ENCODE peak calls at places on chromosomes 2 and 18, in four cellular contexts. C is GM12878, K is A549, D is HepG2. N is an unnamed sample.

GRCh38 chr2:185466915-185467314 is 271.7 kb upstream of the FSIP2 start:
- ATAC-seq in C (peak; percentile 52), K (no peak), D (no peak), N (no peak)

GRCh38 chr2:67290451-67290991 is 106.6 kb upstream of the ETAA1 start:
- ATAC-seq in C (peak; percentile 35), K (peak; percentile 75), D (no peak), N (no peak)

GRCh38 chr2:226273440-226273839 is 526.2 kb downstream of the IRS1 start:
- ATAC-seq in C (no peak), K (no peak), D (no peak), N (no peak)

GRCh38 chr2:190860985-190861721 is 19.5 kb upstream of the GLS start:
- ATAC-seq in C (no peak), K (no peak), D (no peak), N (no peak)

GRCh38 chr2:133780099-133780996 is 212.1 kb upstream of the NCKAP5 start:
- ATAC-seq in C (peak; percentile 74), K (peak; percentile 90), D (peak; percentile 83), N (no peak)

GRCh38 chr18:63216497-63216896 is 103.1 kb downstream of the BCL2 start:
- ATAC-seq in C (peak; percentile 24), K (no peak), D (no peak), N (no peak)

GRCh38 chr2:84874381-84875212 is 6.3 kb downstream of the TRABD2A start:
- ATAC-seq in C (no peak), K (no peak), D (no peak), N (no peak)

GRCh38 chr2:238294046-238294392 is 5.6 kb upstream of the PER2 start:
- ATAC-seq in C (no peak), K (no peak), D (no peak), N (no peak)

GRCh38 chr2:9558948-9559381 is 3.3 kb upstream of the ADAM17 start:
- ATAC-seq in C (peak; percentile 8), K (no peak), D (no peak), N (no peak)

GRCh38 chr2:24815171-24815570 is 21.9 kb downstream of the CENPO start:
- ATAC-seq in C (no peak), K (no peak), D (no peak), N (no peak)

GRCh38 chr2:102141915-102142828 is at the start of gene IL1R1:
- ATAC-seq in C (no peak), K (peak; percentile 94), D (peak; percentile 90), N (peak; percentile 95)

GRCh38 chr18:48833701-48834394 is 116.9 kb downstream of the SMAD7 start:
- ATAC-seq in C (peak; percentile 85), K (no peak), D (no peak), N (no peak)

GRCh38 chr2:225691711-225692110 is 292.2 kb downstream of the NYAP2 start:
- ATAC-seq in C (no peak), K (no peak), D (no peak), N (no peak)

GRCh38 chr2:239498576-239498975 is 97.8 kb upstream of the HDAC4 start:
- ATAC-seq in C (no peak), K (no peak), D (no peak), N (peak; percentile 8)

GRCh38 chr18:62523631-62524442 is 1.0 kb downstream of the ZCCHC2 start:
- ATAC-seq in C (peak; percentile 11), K (peak; percentile 1), D (no peak), N (no peak)

GRCh38 chr2:157761520-157761919 is 114.6 kb downstream of the ACVR1 start:
- ATAC-seq in C (no peak), K (no peak), D (no peak), N (no peak)

GRCh38 chr2:67923696-67924095 is 139.1 kb downstream of the C1D start:
- ATAC-seq in C (no peak), K (no peak), D (no peak), N (no peak)

GRCh38 chr2:10989151-10989550 is 77.4 kb downstream of the KCNF1 start:
- ATAC-seq in C (no peak), K (no peak), D (no peak), N (no peak)

GRCh38 chr2:172438741-172439508 is 11.5 kb downstream of the ITGA6 start:
- ATAC-seq in C (no peak), K (peak; percentile 78), D (no peak), N (no peak)

GRCh38 chr2:69165079-69165478 is 152.1 kb downstream of the ANTXR1 start:
- ATAC-seq in C (no peak), K (no peak), D (no peak), N (no peak)

GRCh38 chr2:69163556-69163955 is 150.6 kb downstream of the ANTXR1 start:
- ATAC-seq in C (no peak), K (no peak), D (no peak), N (no peak)

GRCh38 chr2:69163109-69163508 is 150.1 kb downstream of the ANTXR1 start:
- ATAC-seq in C (peak; percentile 74), K (peak; percentile 86), D (no peak), N (peak; percentile 85)

GRCh38 chr2:69166465-69166811 is 153.5 kb downstream of the ANTXR1 start:
- ATAC-seq in C (no peak), K (no peak), D (peak; percentile 12), N (no peak)

DNA sequence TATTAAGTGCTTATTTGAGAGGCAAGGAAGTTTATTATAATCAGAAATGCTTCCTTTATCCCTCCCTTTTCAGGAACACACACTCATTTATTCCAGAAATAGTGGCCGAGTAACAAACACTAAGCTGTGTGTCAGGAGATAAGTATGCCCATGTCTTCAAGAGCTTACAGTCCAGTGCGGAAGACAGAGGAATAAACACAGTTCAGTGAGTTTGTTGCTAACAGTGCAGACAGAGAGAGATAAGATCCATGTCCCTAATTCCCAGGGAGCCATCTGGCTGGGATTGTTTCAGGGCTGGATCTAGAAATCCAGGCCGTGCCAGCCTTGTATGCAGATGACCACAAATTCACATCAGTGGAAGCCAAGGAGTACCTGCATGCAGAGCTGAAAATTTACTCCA is 151.4 kb downstream of the ANTXR1 start:
- ATAC-seq in C (no peak), K (no peak), D (no peak), N (no peak)
- H3K27ac ChIP-seq in C (no peak overlapping the region), K (peak overlapping the region; percentile 74), D (no peak overlapping the region), N (peak overlapping the region; percentile 35)

GRCh38 chr2:70888925-70889715 is 46.6 kb upstream of the ATP6V1B1 start:
- ATAC-seq in C (no peak), K (no peak), D (peak; percentile 54), N (peak; percentile 16)
- TF ChIP-seq POLR2A in C (no peak), K (no peak), D (no peak), N (no peak)

GRCh38 chr2:219616550-219616949 is 10.9 kb upstream of the SLC4A3 start:
- ATAC-seq in C (no peak), K (no peak), D (no peak), N (no peak)
- H3K27ac ChIP-seq in C (no peak overlapping the region), K (no peak overlapping the region), D (no peak overlapping the region), N (no peak overlapping the region)

DNA sequence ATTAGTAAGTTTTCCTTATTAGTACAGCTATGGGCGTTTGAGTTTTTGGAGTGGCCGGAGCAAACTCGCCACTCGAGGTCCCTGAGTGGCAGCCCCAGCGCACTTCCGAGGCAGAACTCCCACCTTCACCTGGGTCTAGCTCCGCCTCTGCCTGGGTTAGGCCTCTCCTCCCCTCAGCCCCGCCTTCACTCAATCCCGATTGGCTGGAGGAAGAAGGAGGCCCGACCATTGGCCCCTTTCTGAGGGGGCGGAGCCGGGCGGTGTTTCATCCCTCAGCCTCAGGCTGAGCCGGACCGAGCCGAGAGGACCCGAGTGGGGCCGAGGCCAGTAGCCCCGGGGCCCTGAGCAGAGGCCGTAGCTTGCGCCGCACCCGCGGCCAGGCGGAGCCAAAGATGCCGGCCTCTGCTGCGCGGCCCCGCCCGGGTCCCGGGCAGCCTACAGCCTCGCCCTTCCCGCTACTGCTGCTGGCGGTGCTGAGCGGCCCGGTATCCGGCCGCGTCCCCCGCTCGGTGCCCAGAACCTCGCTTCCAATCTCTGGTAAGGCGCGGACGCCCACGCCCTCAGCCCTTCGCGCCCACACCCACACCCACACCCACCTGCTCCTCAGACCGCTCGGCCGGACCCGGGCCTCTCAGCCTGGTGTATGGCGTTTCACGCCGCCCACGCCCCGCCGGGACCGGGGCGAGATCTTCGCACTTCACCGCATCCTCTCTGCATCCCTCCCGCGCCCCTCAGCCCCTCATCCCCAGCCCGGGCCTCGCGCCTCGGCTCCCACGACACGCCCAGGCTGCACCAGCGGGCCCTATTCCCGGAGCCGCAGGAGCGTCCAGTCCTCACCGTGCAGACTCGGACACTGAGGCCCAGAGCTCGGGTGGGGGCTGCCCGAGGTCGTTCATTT is at the start of gene SEMA4F:
- ATAC-seq in C (peak; percentile 99), K (peak; percentile 100), D (peak; percentile 99), N (peak; percentile 100)
- TF ChIP-seq POLR2A in C (peak; percentile 62), K (peak; percentile 84), D (peak; percentile 28), N (peak; percentile 52)

DNA sequence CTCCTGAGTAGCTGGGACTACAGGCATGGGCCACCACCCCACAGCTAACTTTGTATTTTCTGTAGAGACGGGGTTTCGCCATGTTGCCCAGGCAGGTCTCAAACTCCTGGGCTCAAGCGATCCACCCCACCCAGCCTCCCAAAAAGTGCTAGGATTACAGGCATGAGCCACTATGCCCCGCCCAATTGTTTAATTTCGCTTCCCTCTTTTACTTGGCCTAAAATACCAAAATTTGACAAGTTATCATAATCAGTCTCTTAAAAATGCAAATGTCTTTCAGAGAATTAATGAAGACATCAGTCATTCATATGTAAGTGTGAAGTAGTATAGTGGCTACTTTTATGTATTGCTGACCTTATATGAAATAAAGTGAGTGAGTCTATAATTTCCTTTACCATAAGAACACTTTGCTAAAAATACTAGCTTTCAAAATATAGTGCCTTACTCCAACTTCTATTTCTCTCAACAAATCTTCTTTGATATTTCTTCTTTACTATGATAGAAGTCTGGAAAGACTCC is 9.8 kb downstream of the FBXO11 start:
- ATAC-seq in C (peak; percentile 37), K (no peak), D (no peak), N (no peak)
- H3K27ac ChIP-seq in C (peak overlapping the region; percentile 80), K (no peak overlapping the region), D (no peak overlapping the region), N (no peak overlapping the region)

GRCh38 chr2:105034170-105034569 is 3.7 kb upstream of the MRPS9 start:
- ATAC-seq in C (no peak), K (no peak), D (no peak), N (no peak)

GRCh38 chr2:105039559-105039958 is 1.7 kb downstream of the MRPS9 start:
- ATAC-seq in C (no peak), K (no peak), D (no peak), N (no peak)

GRCh38 chr2:105042189-105042588 is 4.3 kb downstream of the MRPS9 start:
- ATAC-seq in C (no peak), K (no peak), D (no peak), N (no peak)

GRCh38 chr2:105038383-105039061 is 653 bp downstream of the MRPS9 start:
- ATAC-seq in C (no peak), K (peak; percentile 18), D (peak; percentile 14), N (no peak)

DNA sequence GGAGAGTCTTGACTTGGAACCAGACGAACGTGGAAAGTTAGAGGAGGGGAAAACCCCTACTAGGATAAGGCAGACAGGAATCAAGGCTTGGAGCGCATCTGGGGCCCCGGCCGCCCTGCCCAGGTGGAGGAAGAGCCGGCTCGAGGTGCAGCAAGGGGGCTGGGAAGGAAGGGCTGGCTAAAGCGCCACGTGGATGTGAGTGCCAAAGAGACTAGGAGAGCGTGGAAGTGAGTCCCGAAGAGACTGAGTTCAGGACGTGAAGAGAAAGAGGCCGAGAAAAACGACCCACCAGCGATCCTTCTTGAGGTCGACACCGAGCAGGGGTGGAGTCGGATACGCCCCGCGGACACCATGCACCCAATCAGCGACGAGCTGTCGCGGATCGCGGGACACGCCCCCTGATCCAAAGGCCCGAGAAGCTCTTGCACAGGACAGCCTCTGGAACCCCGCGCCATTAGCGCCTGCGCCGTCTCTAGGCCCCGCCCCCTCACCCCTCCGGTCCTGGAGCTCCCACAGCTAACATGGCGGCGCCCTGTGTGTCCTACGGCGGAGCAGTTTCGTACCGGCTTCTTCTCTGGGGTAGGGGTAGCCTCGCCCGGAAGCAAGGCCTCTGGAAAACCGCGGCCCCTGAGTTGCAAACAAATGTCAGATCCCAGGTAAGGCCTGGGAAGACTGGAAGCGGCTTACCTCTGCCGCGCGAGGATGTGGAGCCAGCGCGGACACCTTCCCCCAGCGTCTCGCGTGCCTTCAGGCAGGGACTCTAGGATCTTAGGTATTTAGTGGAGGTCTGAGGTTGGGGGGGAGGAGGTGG is at the start of gene MRPS9:
- ATAC-seq in C (peak; percentile 98), K (peak; percentile 99), D (peak; percentile 98), N (peak; percentile 100)
- TF ChIP-seq POLR2A in C (peak; percentile 94), K (peak; percentile 53), D (peak; percentile 89), N (peak; percentile 20)

N was measured in gastroesophageal sphincter.